ENCODE peak calls at places on chromosomes 11 and 22, in four cellular contexts. B, H, N and S are unnamed samples.

GRCh38 chr22:50014655-50015401 is 2.3 kb upstream of the IL17REL start:
- DNase-seq in N (no peak), B (no peak), H (no peak), S (no peak)

GRCh38 chr11:79263001-79263400 is 177.8 kb downstream of the TENM4 start:
- DNase-seq in H (no peak), N (no peak), B (no peak), S (no peak)

GRCh38 chr11:83249972-83250593 is 36.1 kb downstream of the CCDC90B start:
- DNase-seq in B (no peak), H (no peak), N (no peak), S (no peak)

GRCh38 chr11:62554377-62554776 is 7.8 kb upstream of the AHNAK start:
- DNase-seq in H (peak; percentile 59), B (peak; percentile 93), N (no peak), S (no peak)

GRCh38 chr11:86740628-86741488 is 59.5 kb upstream of the PRSS23 start:
- DNase-seq in B (no peak), N (peak; percentile 75), H (peak; percentile 31), S (peak; percentile 91)

GRCh38 chr22:25582946-25583345 is 18.5 kb downstream of the GRK3 start:
- DNase-seq in N (no peak), H (no peak), B (no peak), S (no peak)

GRCh38 chr22:48404004-48404403 is 1423.7 kb downstream of the BRD1 start:
- DNase-seq in N (no peak), H (no peak), B (peak; percentile 65), S (no peak)

GRCh38 chr11:13462311-13462927 is 603 bp downstream of the BTBD10 start:
- DNase-seq in N (peak; percentile 54), H (peak; percentile 85), B (peak; percentile 94), S (peak; percentile 73)

GRCh38 chr11:9914064-9914463 is 250.2 kb downstream of the SWAP70 start:
- DNase-seq in B (no peak), H (no peak), N (no peak), S (no peak)

DNA sequence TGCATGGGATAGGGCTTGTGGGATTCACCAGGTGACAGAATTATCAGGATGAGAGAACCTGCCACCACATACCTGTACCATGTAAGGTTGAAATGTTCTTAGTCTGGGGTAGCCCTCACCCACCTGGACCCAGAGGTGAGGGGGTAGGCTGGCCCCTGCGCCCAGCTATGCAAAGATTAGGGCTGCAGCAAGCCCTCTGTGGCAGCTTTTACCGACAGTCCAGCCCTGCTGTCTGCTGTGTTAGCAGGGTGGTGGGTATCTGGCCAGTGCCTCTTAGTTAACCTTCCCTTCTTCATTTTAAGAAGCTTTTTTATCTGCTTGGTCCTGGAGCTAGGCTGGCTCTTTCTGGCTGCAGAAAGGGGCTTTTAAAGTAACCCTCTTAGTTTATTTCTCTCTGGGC is 13.9 kb downstream of the INSC start:
- DNase-seq in H (no peak), N (no peak), B (no peak), S (no peak)
- H3K4me3 ChIP-seq in H (no peak overlapping the region), N (no peak overlapping the region), B (no peak overlapping the region), S (no peak overlapping the region)

GRCh38 chr22:41096391-41096790 is 4.0 kb downstream of the EP300 start:
- DNase-seq in B (no peak), H (no peak), N (no peak), S (no peak)

GRCh38 chr22:41092023-41092817 is at the start of gene EP300:
- DNase-seq in B (peak; percentile 97), H (peak; percentile 89), N (peak; percentile 90), S (peak; percentile 73)

GRCh38 chr22:41091139-41092022 is 1.0 kb upstream of the EP300 start:
- DNase-seq in N (peak; percentile 99), B (peak; percentile 100), H (peak; percentile 99), S (peak; percentile 96)

GRCh38 chr22:41092847-41093371 is 517 bp downstream of the EP300 start:
- DNase-seq in N (no peak), B (peak; percentile 90), H (peak; percentile 44), S (peak; percentile 64)

DNA sequence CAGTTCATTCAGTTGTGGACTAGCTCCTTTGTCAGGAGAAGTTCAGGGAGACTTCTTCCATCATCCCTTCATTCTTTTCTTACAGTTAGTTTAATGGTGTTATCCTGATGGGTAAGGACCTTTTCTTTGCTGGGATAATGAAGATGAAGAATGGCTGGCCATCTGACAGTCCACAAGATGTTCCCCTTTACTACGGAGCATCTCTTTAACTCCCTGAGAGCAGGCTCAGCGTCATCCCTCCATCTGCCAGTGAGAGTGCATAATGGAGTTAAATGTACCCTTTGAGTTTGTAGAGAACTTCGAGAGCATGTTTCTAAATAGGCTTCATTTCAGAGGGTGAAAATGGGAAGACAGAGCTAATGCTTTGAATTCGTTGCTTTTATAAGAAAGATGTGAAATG is 1.6 kb downstream of the EP300 start:
- DNase-seq in N (no peak), H (peak; percentile 53), B (no peak), S (no peak)
- H3K4me3 ChIP-seq in N (peak overlapping the region; percentile 99), H (peak overlapping the region; percentile 96), B (no peak overlapping the region), S (peak overlapping the region; percentile 94)

DNA sequence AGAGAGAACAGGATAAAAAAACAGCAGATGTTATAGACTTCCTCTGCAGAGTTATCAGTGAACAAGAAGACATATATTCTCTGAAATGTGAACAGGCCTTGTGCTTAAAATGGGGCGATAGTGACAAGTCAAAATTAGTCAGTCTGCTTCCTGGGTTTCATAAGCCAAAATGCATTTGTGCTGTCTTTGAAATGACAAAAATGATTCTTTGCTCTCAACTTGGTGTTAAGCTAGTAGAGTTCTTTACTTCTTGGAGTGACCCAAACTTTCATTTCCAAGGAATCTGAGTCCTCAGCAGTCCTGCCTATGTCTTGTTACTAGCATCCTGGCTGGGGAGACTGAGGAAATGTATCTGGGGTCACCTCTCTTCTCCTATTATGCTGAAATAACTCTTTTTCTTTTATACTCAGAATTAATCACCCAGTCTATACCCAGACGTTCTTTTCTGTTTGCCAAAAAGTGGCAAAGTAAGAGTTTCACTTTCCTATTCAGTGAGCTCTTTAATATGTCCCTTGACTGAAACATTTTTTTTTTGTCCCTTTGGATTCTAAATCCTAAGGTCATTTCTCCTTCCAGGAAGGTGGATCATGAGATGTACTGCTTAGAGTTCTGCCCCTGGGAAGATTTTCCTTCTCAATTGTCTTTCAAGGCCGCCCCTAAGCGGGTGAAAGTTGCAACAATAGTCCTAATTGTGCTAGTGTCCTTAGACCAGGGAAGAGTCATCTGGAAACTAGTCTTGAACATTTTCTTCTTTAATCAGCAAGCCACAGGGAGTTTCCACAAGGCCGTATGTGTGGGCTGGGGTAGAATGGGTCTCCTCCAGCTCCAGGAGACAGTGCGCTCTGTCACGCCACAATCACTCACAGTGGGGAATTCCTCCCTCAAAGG is 52.9 kb upstream of the RDX start:
- DNase-seq in N (no peak), B (no peak), H (no peak), S (no peak)
- H3K4me3 ChIP-seq in N (no peak overlapping the region), B (no peak overlapping the region), H (no peak overlapping the region), S (no peak overlapping the region)

GRCh38 chr22:30325065-30325720 is 1.5 kb downstream of the TBC1D10A start:
- DNase-seq in H (peak; percentile 80), N (peak; percentile 74), B (peak; percentile 93), S (peak; percentile 47)

GRCh38 chr22:30321461-30321860 is 5.3 kb downstream of the TBC1D10A start:
- DNase-seq in N (no peak), H (no peak), B (no peak), S (no peak)

GRCh38 chr22:30326704-30327362 is at the start of gene TBC1D10A:
- DNase-seq in H (peak; percentile 95), N (peak; percentile 97), B (peak; percentile 97), S (peak; percentile 80)

GRCh38 chr22:30325724-30326703 is 727 bp downstream of the TBC1D10A start:
- DNase-seq in H (peak; percentile 58), N (peak; percentile 45), B (peak; percentile 90), S (no peak)

GRCh38 chr22:30324008-30324730 is 2.6 kb downstream of the TBC1D10A start:
- DNase-seq in B (no peak), N (no peak), H (no peak), S (no peak)
- H3K4me3 ChIP-seq in B (no peak overlapping the region), N (no peak overlapping the region), H (no peak overlapping the region), S (peak overlapping the region; percentile 95)

DNA sequence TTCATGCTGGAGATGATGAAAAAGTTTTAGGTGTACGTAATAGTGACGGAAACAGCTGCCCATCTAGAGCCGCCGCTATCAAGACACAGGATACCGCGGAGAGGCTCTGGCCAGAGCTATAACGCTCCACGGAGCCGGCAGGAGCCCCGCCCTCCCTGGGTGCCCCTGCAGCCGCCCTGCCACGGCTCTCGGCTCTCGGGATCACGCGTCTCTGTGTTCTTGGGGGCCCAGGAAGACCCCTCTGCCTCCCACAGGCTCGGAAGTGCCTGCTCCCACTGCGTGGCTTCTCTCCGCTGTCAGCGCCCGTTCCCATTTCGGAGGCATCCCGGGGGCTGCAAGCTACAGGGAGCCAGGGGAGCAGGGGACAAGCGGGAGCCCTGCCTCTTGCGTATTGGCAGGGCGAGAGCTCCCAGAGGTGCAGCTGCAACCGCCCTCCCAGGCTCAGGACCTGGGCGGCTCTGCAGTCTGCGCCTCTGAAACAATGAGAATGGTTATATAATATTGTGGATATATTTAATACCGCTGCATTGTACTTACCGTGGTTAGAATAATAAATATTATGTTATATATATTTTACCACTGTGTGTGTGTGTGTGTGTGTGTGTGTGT is 13.7 kb downstream of the GLYATL2 start:
- DNase-seq in B (no peak), N (no peak), H (no peak), S (no peak)
- H3K4me3 ChIP-seq in B (no peak overlapping the region), N (no peak overlapping the region), H (no peak overlapping the region), S (no peak overlapping the region)